ENCODE peak calls at places on chromosomes 5 and 9, in nine cellular contexts. N is GM23338; C is stimulated activated CD4-positive, alpha-beta T cell treated with anti-CD3 and anti-CD28 coated beads, Interleukin-4, amount 100 ng/mL, for 4 hours; P is mucosa of gallbladder; B is pancreas; M is bronchial epithelial cell; X is NCI-H345; S is LHCN-M2; E is nucleus accumbens. I is an unnamed sample.

GRCh38 chr9:136577941-136578619 is 32.2 kb upstream of the NOTCH1 start:
- DNase-seq in N (no peak), C (no peak), P (no peak), B (no peak), M (no peak), X (no peak), S (no peak), E (no peak), I (no peak)

GRCh38 chr5:68464424-68464823 is 248.9 kb downstream of the PIK3R1 start:
- DNase-seq in N (no peak), C (peak), P (no peak), B (no peak), M (peak), X (no peak), S (peak), E (no peak), I (no peak)

GRCh38 chr5:9401786-9402472 is 143.9 kb downstream of the SEMA5A start:
- DNase-seq in N (no peak), C (no peak), P (no peak), B (no peak), M (peak), X (no peak), S (peak), E (no peak), I (no peak)

GRCh38 chr5:135251099-135251498 is 147.9 kb downstream of the MACROH2A1 start:
- DNase-seq in N (no peak), C (no peak), P (peak), B (no peak), M (no peak), X (peak), S (no peak), E (no peak), I (no peak)

GRCh38 chr9:114434878-114435311 is 47.1 kb upstream of the AKNA start:
- DNase-seq in N (peak), C (no peak), P (no peak), B (peak), M (peak), X (peak), S (peak), E (peak), I (peak)

GRCh38 chr5:176810687-176811501 is 535 bp downstream of the UNC5A start:
- DNase-seq in N (peak), C (no peak), P (no peak), B (no peak), M (no peak), X (peak), S (no peak), E (no peak), I (no peak)

GRCh38 chr9:6788175-6789016 is 30.6 kb downstream of the KDM4C start:
- DNase-seq in N (no peak), C (no peak), P (peak), B (no peak), M (peak), X (no peak), S (peak), E (no peak), I (no peak)

GRCh38 chr5:107869459-107870115 is 198.8 kb upstream of the EFNA5 start:
- DNase-seq in N (no peak), C (no peak), P (no peak), B (no peak), M (peak), X (no peak), S (peak), E (no peak), I (no peak)

GRCh38 chr5:14872070-14872989 is 752 bp upstream of the ANKH start:
- DNase-seq in N (peak), C (peak), P (peak), B (peak), M (no peak), X (peak), S (peak), E (peak), I (no peak)

GRCh38 chr9:1869843-1870242 is 145.3 kb upstream of the SMARCA2 start:
- DNase-seq in N (peak), C (peak), P (peak), B (peak), M (peak), X (peak), S (no peak), E (no peak), I (no peak)

GRCh38 chr9:89821081-89821480 is 216.3 kb downstream of the GADD45G start:
- DNase-seq in N (peak), C (no peak), P (no peak), B (no peak), M (peak), X (no peak), S (no peak), E (no peak), I (no peak)

GRCh38 chr9:115551396-115551795 is 433.4 kb upstream of the TNC start:
- DNase-seq in N (no peak), C (no peak), P (no peak), B (no peak), M (no peak), X (no peak), S (no peak), E (no peak), I (no peak)

I was measured in DMS79 treated with DMSO at 0.1 percent for 48 hours.